ENCODE peak calls at places on chromosomes 4 and X, in seven cellular contexts. F is endothelial cell; S is CD4-positive, alpha-beta memory T cell; Z is T-helper 2 cell; Y is small intestine; G is posterior vena cava; U is C1 segment of cervical spinal cord. D is an unnamed sample.

GRCh38 chr4:113756005-113756410 is 5.5 kb downstream of the CAMK2D start:
- DNase-seq in F (no peak), S (no peak), Z (no peak), Y (no peak), G (no peak), U (no peak), D (no peak)

GRCh38 chr4:188029114-188029513 is 33.5 kb downstream of the ZFP42 start:
- DNase-seq in F (no peak), S (no peak), Z (no peak), Y (no peak), G (no peak), U (no peak), D (no peak)

GRCh38 chr4:87758278-87758677 is 41.1 kb upstream of the IBSP start:
- DNase-seq in F (no peak), S (no peak), Z (no peak), Y (no peak), G (no peak), U (no peak), D (no peak)

GRCh38 chrX:53186363-53186762 is 38.6 kb downstream of the KDM5C start:
- DNase-seq in F (no peak), S (no peak), Z (no peak), Y (no peak), G (no peak), U (no peak), D (no peak)

GRCh38 chr4:185712350-185713024 is 99.5 kb downstream of the SORBS2 start:
- DNase-seq in F (no peak), S (no peak), Z (no peak), Y (no peak), G (no peak), U (no peak), D (no peak)

GRCh38 chr4:138688531-138689181 is 326.9 kb upstream of the NOCT start:
- DNase-seq in F (no peak), S (no peak), Z (no peak), Y (no peak), G (no peak), U (no peak), D (no peak)

GRCh38 chr4:148089624-148090023 is 352.6 kb downstream of the NR3C2 start:
- DNase-seq in F (no peak), S (no peak), Z (no peak), Y (no peak), G (peak), U (no peak), D (no peak)

GRCh38 chr4:121679267-121679666 is 17.5 kb downstream of the ANXA5 start:
- DNase-seq in F (no peak), S (no peak), Z (no peak), Y (no peak), G (no peak), U (no peak), D (no peak)

D was measured in posterior cingulate gyrus.